ENCODE peak calls at places on chromosomes 16 and 17, in eight cellular contexts. One of them, this sample, is unnamed.

GRCh38 chr17:75517277-75517865 is 1.0 kb downstream of the TSEN54 start:
- DNase-seq in mesendoderm: peak
- DNase-seq in astrocyte: no peak
- DNase-seq in endodermal cell: peak
- DNase-seq in GM23248: no peak
- DNase-seq in HepG2: no peak
- DNase-seq in H1: no peak
- DNase-seq in neural progenitor cell: peak
- DNase-seq in this sample: no peak

GRCh38 chr16:78906135-78906534 is 694.4 kb downstream of the MAF start:
- DNase-seq in mesendoderm: peak
- DNase-seq in astrocyte: no peak
- DNase-seq in endodermal cell: peak
- DNase-seq in GM23248: no peak
- DNase-seq in HepG2: no peak
- DNase-seq in H1: peak
- DNase-seq in neural progenitor cell: peak
- DNase-seq in this sample: no peak

GRCh38 chr17:57484081-57484666 is 227.9 kb downstream of the MSI2 start:
- DNase-seq in mesendoderm: no peak
- DNase-seq in astrocyte: peak
- DNase-seq in endodermal cell: no peak
- DNase-seq in GM23248: peak
- DNase-seq in HepG2: no peak
- DNase-seq in H1: no peak
- DNase-seq in neural progenitor cell: no peak
- DNase-seq in this sample: no peak

GRCh38 chr16:89232107-89232506 is 14.6 kb downstream of the ZNF778 start:
- DNase-seq in mesendoderm: no peak
- DNase-seq in astrocyte: no peak
- DNase-seq in endodermal cell: no peak
- DNase-seq in GM23248: no peak
- DNase-seq in HepG2: peak
- DNase-seq in H1: no peak
- DNase-seq in neural progenitor cell: no peak
- DNase-seq in this sample: no peak

GRCh38 chr16:10001258-10001785 is 180.9 kb downstream of the GRIN2A start:
- DNase-seq in mesendoderm: no peak
- DNase-seq in astrocyte: no peak
- DNase-seq in endodermal cell: no peak
- DNase-seq in GM23248: no peak
- DNase-seq in HepG2: no peak
- DNase-seq in H1: no peak
- DNase-seq in neural progenitor cell: no peak
- DNase-seq in this sample: no peak

GRCh38 chr17:75998327-75998795 is 2.3 kb upstream of the CDK3 start:
- DNase-seq in mesendoderm: peak
- DNase-seq in astrocyte: no peak
- DNase-seq in endodermal cell: peak
- DNase-seq in GM23248: no peak
- DNase-seq in HepG2: peak
- DNase-seq in H1: no peak
- DNase-seq in neural progenitor cell: no peak
- DNase-seq in this sample: no peak

GRCh38 chr16:46885960-46886763 is 2.0 kb downstream of the GPT2 start:
- DNase-seq in mesendoderm: peak
- DNase-seq in astrocyte: peak
- DNase-seq in endodermal cell: peak
- DNase-seq in GM23248: peak
- DNase-seq in HepG2: no peak
- DNase-seq in H1: no peak
- DNase-seq in neural progenitor cell: peak
- DNase-seq in this sample: no peak

GRCh38 chr16:4463522-4464163 is 10.8 kb downstream of the NMRAL1 start:
- DNase-seq in mesendoderm: no peak
- DNase-seq in astrocyte: no peak
- DNase-seq in endodermal cell: no peak
- DNase-seq in GM23248: no peak
- DNase-seq in HepG2: no peak
- DNase-seq in H1: no peak
- DNase-seq in neural progenitor cell: no peak
- DNase-seq in this sample: no peak

GRCh38 chr17:63491976-63492575 is 15.2 kb downstream of the ACE start:
- DNase-seq in mesendoderm: no peak
- DNase-seq in astrocyte: no peak
- DNase-seq in endodermal cell: peak
- DNase-seq in GM23248: no peak
- DNase-seq in HepG2: no peak
- DNase-seq in H1: no peak
- DNase-seq in neural progenitor cell: no peak
- DNase-seq in this sample: no peak

GRCh38 chr16:19179890-19180490 is 11.9 kb downstream of the SYT17 start:
- DNase-seq in mesendoderm: peak
- DNase-seq in astrocyte: no peak
- DNase-seq in endodermal cell: peak
- DNase-seq in GM23248: peak
- DNase-seq in HepG2: peak
- DNase-seq in H1: no peak
- DNase-seq in neural progenitor cell: peak
- DNase-seq in this sample: no peak

GRCh38 chr16:57730771-57731730 is 4.5 kb upstream of the KATNB1 start:
- DNase-seq in mesendoderm: peak
- DNase-seq in astrocyte: no peak
- DNase-seq in endodermal cell: peak
- DNase-seq in GM23248: no peak
- DNase-seq in HepG2: no peak
- DNase-seq in H1: no peak
- DNase-seq in neural progenitor cell: no peak
- DNase-seq in this sample: peak
- H3K4me3 ChIP-seq in mesendoderm: no peak
- H3K4me3 ChIP-seq in astrocyte: no peak
- H3K4me3 ChIP-seq in endodermal cell: no peak
- H3K4me3 ChIP-seq in GM23248: no peak
- H3K4me3 ChIP-seq in HepG2: no peak
- H3K4me3 ChIP-seq in H1: no peak
- H3K4me3 ChIP-seq in neural progenitor cell: no peak
- H3K4me3 ChIP-seq in this sample: no peak

GRCh38 chr16:72169708-72170107 is 2.2 kb downstream of the PMFBP1 start:
- DNase-seq in mesendoderm: no peak
- DNase-seq in astrocyte: no peak
- DNase-seq in endodermal cell: no peak
- DNase-seq in GM23248: no peak
- DNase-seq in HepG2: no peak
- DNase-seq in H1: no peak
- DNase-seq in neural progenitor cell: no peak
- DNase-seq in this sample: no peak

GRCh38 chr16:72174726-72175125 is 2.8 kb upstream of the PMFBP1 start:
- DNase-seq in mesendoderm: peak
- DNase-seq in astrocyte: no peak
- DNase-seq in endodermal cell: no peak
- DNase-seq in GM23248: no peak
- DNase-seq in HepG2: no peak
- DNase-seq in H1: no peak
- DNase-seq in neural progenitor cell: no peak
- DNase-seq in this sample: no peak

GRCh38 chr16:72173997-72174396 is 2.0 kb upstream of the PMFBP1 start:
- DNase-seq in mesendoderm: no peak
- DNase-seq in astrocyte: no peak
- DNase-seq in endodermal cell: no peak
- DNase-seq in GM23248: no peak
- DNase-seq in HepG2: no peak
- DNase-seq in H1: no peak
- DNase-seq in neural progenitor cell: no peak
- DNase-seq in this sample: no peak

GRCh38 chr16:72168365-72168764 is 3.6 kb downstream of the PMFBP1 start:
- DNase-seq in mesendoderm: no peak
- DNase-seq in astrocyte: no peak
- DNase-seq in endodermal cell: no peak
- DNase-seq in GM23248: no peak
- DNase-seq in HepG2: no peak
- DNase-seq in H1: no peak
- DNase-seq in neural progenitor cell: no peak
- DNase-seq in this sample: no peak

DNA sequence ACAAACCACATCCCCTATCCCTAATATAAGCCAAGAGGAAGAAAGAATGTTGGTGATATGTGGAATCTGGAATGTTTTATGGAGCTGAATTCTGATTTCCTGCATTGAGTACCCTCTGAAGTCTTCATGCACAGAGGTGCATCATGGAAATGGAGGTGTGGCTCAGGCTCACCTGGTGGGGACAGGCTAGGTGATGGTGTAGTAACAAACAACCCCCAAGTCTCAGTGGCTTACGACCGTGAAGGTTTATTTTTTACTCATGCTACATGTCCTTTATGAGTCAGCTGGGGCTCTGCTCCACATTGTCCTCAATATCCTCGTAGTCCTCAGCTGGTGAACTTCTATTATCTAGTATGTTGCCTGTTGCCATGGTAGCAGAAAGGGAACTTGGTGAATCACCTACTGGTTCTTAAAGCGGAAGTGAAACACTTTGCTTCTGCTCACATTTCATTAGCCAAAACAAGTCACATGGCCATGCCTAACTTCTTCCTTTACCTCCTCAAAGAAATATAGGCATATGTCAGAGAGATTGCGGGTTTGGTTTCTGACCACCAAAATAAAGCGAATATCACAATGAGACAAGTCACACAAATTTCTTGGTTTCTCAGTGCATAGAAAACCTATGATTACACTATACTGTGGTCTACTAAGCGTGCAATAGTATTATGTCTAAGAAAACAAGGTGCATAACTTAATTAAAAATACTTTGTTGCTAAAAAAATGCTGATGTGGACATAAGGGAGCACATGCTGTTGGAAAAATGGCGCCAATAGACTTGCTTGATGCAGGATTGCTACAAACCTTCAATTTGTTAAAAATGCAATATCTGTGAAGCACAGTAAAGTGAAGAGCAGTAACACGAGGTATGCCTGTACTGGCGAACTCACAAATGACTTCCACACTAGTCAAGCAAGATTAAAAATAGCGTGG is at the start of gene PMFBP1:
- DNase-seq in mesendoderm: peak
- DNase-seq in astrocyte: peak
- DNase-seq in endodermal cell: no peak
- DNase-seq in GM23248: peak
- DNase-seq in HepG2: peak
- DNase-seq in H1: no peak
- DNase-seq in neural progenitor cell: no peak
- DNase-seq in this sample: no peak
- H3K27ac ChIP-seq in mesendoderm: no peak
- H3K27ac ChIP-seq in astrocyte: peak
- H3K27ac ChIP-seq in endodermal cell: no peak
- H3K27ac ChIP-seq in GM23248: no peak
- H3K27ac ChIP-seq in HepG2: no peak
- H3K27ac ChIP-seq in H1: no peak
- H3K27ac ChIP-seq in neural progenitor cell: no peak
- H3K27ac ChIP-seq in this sample: no peak

DNA sequence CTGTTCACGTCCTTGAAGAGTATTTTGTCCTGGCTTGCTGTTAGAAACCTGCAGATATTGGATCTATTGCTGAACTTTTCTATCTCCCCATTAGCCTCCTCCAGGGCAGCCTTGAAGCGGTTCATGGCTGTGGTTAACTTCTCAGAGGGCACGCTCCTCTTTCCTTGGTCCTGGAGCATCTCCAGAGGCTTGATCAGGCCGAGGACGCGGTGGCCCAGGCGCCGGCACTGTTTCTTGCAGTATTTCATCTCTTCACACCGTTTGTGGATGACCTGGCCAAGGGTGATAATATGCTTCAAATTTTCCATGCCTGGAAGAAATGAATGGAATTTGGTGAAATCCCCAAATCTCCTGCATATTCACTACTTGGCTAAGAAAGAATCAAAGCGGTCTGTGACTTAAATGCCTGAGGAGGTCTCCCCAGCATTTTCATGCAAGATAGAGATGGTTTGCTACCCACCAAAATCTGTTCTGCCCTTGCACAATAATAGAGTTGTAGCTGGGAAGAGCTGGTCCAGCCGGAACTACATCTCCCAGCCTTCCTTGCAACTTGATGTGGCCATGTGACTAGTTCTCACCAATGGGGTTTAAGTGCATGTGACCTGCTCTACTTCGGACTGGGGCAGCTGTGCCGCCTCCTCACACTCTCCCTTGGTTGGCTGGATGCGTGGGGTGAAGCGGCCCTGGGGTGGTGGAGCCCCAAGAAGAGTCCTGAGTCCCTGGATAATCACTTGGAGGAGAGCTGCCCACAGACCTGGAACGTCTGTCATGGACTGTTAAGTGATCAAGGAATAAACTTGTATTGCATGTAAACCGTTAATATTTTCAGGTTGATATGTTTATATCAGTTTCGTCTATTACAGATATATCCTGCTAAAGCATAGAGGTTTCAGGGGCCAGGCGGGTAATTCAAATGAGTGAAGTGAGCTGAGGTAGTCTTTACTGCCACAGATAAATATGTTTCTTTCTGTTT is 4.9 kb downstream of the MLKL start:
- DNase-seq in mesendoderm: peak
- DNase-seq in astrocyte: peak
- DNase-seq in endodermal cell: peak
- DNase-seq in GM23248: peak
- DNase-seq in HepG2: peak
- DNase-seq in H1: peak
- DNase-seq in neural progenitor cell: peak
- DNase-seq in this sample: peak
- H3K9ac ChIP-seq in mesendoderm: peak
- H3K9ac ChIP-seq in astrocyte: no peak
- H3K9ac ChIP-seq in endodermal cell: no peak
- H3K9ac ChIP-seq in GM23248: peak
- H3K9ac ChIP-seq in HepG2: peak
- H3K9ac ChIP-seq in H1: no peak
- H3K9ac ChIP-seq in neural progenitor cell: no peak
- H3K9ac ChIP-seq in this sample: no peak

DNA sequence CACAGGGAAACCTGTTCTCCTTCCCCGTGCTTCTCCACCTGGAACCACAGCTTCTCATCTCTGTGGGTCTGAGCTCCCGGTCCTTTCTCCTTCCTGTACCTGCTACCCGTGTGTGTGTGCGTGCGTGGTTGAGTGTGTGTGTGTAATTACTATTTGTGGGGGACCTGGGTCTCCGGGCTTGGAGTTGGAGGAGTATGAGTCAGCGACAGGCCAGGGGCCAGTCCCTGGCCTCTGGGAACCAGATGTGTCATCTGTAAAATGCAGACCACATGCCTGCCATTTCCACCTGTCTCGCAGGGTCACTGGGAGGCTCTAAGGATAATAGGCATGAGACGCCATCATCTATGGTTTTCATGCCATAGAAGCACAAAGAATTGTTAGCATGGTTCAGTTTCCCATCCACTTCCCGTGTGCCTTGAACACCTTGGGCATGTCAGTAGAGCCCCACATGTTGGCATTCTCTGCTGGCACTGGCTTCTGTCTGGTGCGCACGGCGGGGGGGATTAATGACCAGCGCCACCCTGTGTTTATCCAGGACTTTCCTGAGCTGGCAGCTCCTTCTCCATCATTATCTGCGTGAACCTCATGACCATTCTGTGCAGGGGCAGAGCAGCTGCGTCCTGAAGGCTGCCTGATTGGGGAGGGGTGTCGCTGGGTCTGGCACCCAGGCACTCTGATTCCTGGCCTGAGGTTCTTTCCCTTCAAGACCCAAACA is 1.5 kb downstream of the ZNF205 start:
- DNase-seq in mesendoderm: no peak
- DNase-seq in astrocyte: no peak
- DNase-seq in endodermal cell: no peak
- DNase-seq in GM23248: peak
- DNase-seq in HepG2: no peak
- DNase-seq in H1: no peak
- DNase-seq in neural progenitor cell: no peak
- DNase-seq in this sample: no peak
- H3K4me3 ChIP-seq in mesendoderm: no peak
- H3K4me3 ChIP-seq in astrocyte: peak
- H3K4me3 ChIP-seq in endodermal cell: peak
- H3K4me3 ChIP-seq in GM23248: peak
- H3K4me3 ChIP-seq in HepG2: peak
- H3K4me3 ChIP-seq in H1: no peak
- H3K4me3 ChIP-seq in neural progenitor cell: peak
- H3K4me3 ChIP-seq in this sample: peak